ENCODE peak calls at places on chromosomes 2 and 18, in five cellular contexts. P is heart right ventricle, S is RWPE2, I is HepG2, Y is GM12878. X is an unnamed sample.
A peak's percentile ranks its signal among the peaks of the same experiment; 100 is the strongest.

GRCh38 chr2:112005391-112006075 is 49.5 kb upstream of the TMEM87B start:
- ATAC-seq in S (no peak), Y (no peak), P (no peak), I (no peak), X (no peak)

GRCh38 chr18:77905449-77906055 is 655.9 kb downstream of the GALR1 start:
- ATAC-seq in I (no peak), Y (no peak), P (no peak), S (no peak), X (no peak)

GRCh38 chr2:187553908-187554703 is at the start of gene TFPI:
- ATAC-seq in Y (peak; percentile 60), I (peak; percentile 52), P (peak; percentile 33), S (peak; percentile 52), X (no peak)

GRCh38 chr2:38720613-38721241 is 30.4 kb downstream of the SRSF7 start:
- ATAC-seq in S (peak; percentile 79), P (peak; percentile 88), Y (peak; percentile 56), I (no peak), X (peak; percentile 91)

GRCh38 chr2:119463136-119463535 is 31.5 kb downstream of the TMEM37 start:
- ATAC-seq in I (no peak), S (no peak), P (no peak), Y (peak; percentile 52), X (no peak)

GRCh38 chr2:155810411-155810810 is 522.1 kb downstream of the NR4A2 start:
- ATAC-seq in I (no peak), S (no peak), Y (no peak), P (no peak), X (no peak)

GRCh38 chr2:109302319-109302718 is 173.3 kb downstream of the SH3RF3 start:
- ATAC-seq in P (no peak), I (no peak), Y (no peak), S (no peak), X (no peak)

GRCh38 chr2:96960956-96961350 is 25.4 kb downstream of the FAM178B start:
- ATAC-seq in Y (no peak), I (no peak), S (no peak), P (no peak), X (no peak)

GRCh38 chr2:134127496-134127895 is 126.4 kb upstream of the MGAT5 start:
- ATAC-seq in Y (peak; percentile 65), S (no peak), I (no peak), P (no peak), X (no peak)

GRCh38 chr2:60440080-60440753 is 113.2 kb downstream of the BCL11A start:
- ATAC-seq in S (no peak), P (no peak), I (no peak), Y (peak; percentile 29), X (no peak)

GRCh38 chr2:12192762-12193161 is 446.3 kb downstream of the LPIN1 start:
- ATAC-seq in Y (no peak), S (no peak), P (peak; percentile 79), I (no peak), X (no peak)

GRCh38 chr2:96260404-96261260 is 5.2 kb downstream of the TMEM127 start:
- ATAC-seq in I (peak; percentile 90), Y (peak; percentile 78), S (peak; percentile 94), P (peak; percentile 67), X (peak; percentile 86)

GRCh38 chr2:156472686-156473085 is 36.5 kb downstream of the GPD2 start:
- ATAC-seq in S (no peak), I (no peak), P (no peak), Y (peak; percentile 73), X (no peak)

GRCh38 chr18:75068682-75069435 is 140.1 kb downstream of the PTGR3 start:
- ATAC-seq in Y (no peak), P (no peak), I (no peak), S (no peak), X (no peak)

GRCh38 chr18:75071484-75071785 is 137.5 kb downstream of the PTGR3 start:
- ATAC-seq in I (no peak), S (no peak), Y (no peak), P (no peak), X (no peak)

GRCh38 chr18:75070625-75071483 is 138.1 kb downstream of the PTGR3 start:
- ATAC-seq in S (peak; percentile 95), Y (peak; percentile 85), P (peak; percentile 22), I (peak; percentile 68), X (peak; percentile 68)

GRCh38 chr18:75071866-75072671 is 136.9 kb downstream of the PTGR3 start:
- ATAC-seq in I (no peak), S (no peak), P (no peak), Y (no peak), X (no peak)

GRCh38 chr18:75070235-75070624 is 138.7 kb downstream of the PTGR3 start:
- ATAC-seq in I (no peak), Y (no peak), S (no peak), P (no peak), X (no peak)
- H3K4me3 ChIP-seq in I (peak overlapping the region; percentile 41), Y (no peak overlapping the region), S (no peak overlapping the region), P (peak overlapping the region; percentile 37), X (no peak overlapping the region)

GRCh38 chr2:168116448-168116847 is 130.9 kb downstream of the STK39 start:
- ATAC-seq in S (no peak), P (no peak), Y (no peak), I (no peak), X (no peak)

GRCh38 chr2:168120730-168121129 is 126.7 kb downstream of the STK39 start:
- ATAC-seq in S (no peak), P (no peak), I (no peak), Y (no peak), X (no peak)

GRCh38 chr2:168118733-168119518 is 128.5 kb downstream of the STK39 start:
- ATAC-seq in P (peak; percentile 74), Y (peak; percentile 92), S (peak; percentile 33), I (peak; percentile 79), X (peak; percentile 49)

GRCh38 chr2:168119519-168120141 is 127.8 kb downstream of the STK39 start:
- ATAC-seq in I (peak; percentile 66), Y (peak; percentile 86), S (peak; percentile 45), P (peak; percentile 36), X (no peak)

GRCh38 chr2:168120310-168120709 is 127.1 kb downstream of the STK39 start:
- ATAC-seq in I (peak; percentile 54), P (no peak), Y (no peak), S (no peak), X (no peak)
- TF ChIP-seq CTCF in I (peak; percentile 43), P (no peak), Y (no peak), S (no peak), X (no peak)

DNA sequence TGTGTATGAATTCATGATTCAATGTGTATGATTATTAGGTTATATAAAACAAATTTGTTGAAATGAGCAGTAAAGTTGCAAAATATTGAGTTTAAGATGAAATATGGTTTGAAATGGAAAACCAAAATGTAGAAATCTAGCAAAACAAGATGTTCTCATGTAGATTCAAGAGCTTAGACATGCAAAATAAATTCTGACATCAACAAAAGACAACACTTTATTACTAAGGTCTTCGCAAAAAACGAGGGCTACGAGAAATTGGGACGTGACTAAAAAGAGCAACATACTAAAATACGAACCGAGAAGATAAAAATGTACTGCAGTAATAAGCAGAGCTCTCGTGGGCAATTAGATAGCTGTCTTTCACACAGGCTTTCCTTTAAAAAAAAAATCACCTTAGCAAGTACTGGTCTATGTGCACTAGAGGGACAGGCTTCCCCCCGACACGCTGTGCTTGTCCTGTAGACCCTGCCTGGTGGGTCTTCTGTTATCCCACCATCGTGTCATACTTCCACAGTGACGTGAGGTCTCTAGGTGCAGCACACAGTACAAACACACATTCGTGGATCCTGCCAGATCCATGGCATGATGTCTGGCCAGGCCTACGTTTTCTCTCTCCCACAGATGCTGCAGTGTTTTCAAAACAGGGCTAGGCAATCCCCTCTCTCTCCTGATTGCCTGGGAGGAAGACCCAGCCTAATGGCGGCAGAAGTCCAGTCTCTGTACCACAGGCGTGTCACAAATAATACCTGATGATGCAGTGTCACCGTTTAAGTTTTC is 240.8 kb downstream of the TCF4 start:
- ATAC-seq in I (no peak), Y (no peak), P (no peak), S (no peak), X (no peak)
- H3K4me3 ChIP-seq in I (no peak overlapping the region), Y (no peak overlapping the region), P (no peak overlapping the region), S (no peak overlapping the region), X (no peak overlapping the region)

DNA sequence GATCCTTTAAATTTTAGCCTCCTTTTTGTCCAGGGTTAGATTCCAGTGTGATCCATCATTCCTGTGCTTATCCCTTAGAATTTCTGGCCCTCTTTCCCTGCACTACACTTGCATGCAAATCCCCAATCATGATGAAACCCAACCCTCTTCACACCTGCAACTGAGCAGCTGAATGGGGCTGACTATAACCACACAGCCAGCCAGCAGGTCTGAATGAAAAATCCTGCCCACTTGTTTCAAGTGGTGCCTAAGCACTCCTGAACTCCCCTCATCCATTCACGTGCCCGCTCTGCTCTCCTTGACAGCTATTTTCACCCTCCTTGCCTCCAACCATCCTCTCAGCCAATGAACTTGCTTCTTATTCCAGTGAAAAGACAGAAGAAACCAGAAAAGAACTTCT is 80.5 kb upstream of the AFF3 start:
- ATAC-seq in P (no peak), I (no peak), Y (no peak), S (no peak), X (no peak)
- TF ChIP-seq CTCF in P (no peak), I (no peak), Y (no peak), S (no peak), X (no peak)

DNA sequence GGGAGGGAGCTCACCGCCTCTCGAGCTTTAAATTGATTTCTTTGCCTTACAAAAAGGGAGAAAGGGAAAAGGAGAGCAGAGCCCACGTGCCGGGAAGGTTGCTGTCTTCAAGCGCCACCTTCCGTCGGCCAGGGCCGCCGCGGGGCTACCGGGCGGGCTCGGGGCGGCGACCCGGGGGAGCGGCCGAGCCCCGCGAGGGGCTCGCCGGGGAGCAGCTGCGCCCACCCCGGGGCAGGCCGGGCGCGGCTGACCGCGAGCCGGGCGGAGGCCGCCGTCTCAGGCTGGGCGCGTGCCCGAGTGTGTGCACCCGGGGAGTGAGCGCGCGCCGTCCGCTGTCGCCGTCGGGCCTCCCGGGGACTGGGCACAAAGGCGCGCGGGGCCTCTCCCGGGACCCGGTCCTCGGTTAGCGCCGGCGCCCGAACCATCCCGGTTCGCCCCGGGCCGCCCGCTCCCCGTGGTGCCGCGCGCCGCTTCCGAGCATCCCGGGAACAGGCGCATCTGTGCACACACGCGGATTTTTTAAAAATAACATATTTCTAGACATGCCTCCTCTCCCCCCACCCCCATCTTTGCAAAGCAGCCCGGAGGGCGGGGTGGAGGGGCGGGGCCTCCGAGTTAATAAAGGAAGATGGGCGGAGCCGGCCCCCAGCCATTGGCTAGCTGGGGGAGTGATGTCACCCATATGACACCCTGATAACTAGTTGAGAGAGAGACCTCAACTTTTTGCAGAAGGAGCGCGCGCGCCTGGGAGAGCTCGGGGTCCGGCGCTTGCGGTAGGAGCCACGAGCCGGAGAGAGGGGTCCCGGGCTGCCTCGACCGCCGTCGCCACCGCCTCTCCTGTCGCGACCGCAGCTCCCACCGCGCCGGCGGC is at the start of gene SOX11:
- ATAC-seq in S (no peak), I (no peak), P (peak; percentile 55), Y (no peak), X (peak; percentile 49)
- H3K4me3 ChIP-seq in S (no peak within 1 kb of the TSS), I (no peak within 1 kb of the TSS), P (peak within 1 kb of the TSS; percentile 50), Y (no peak within 1 kb of the TSS), X (peak within 1 kb of the TSS; percentile 27)

DNA sequence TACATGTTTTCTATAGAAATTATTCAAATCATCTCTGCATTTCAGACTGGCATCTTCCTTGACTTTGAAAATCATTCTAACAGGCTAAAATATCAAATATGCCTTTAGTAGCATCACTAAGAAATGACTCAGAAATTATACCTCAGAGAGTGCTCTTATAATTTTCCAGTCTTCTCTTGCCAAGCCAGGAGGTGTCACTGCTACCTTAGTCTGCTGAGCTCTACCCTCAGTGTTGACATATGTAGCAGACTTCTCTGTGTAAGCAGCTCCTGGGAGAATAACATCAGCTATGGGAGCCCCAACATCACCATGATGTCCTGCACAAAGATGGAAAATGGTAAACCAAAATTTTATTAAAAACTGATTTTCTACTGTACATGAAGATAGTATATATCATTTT is 31.6 kb downstream of the NDUFS1 start:
- ATAC-seq in I (peak; percentile 93), P (no peak), Y (peak; percentile 35), S (peak; percentile 57), X (no peak)
- TF ChIP-seq CTCF in I (peak; percentile 16), P (no peak), Y (peak; percentile 25), S (peak; percentile 11), X (no peak)